ENCODE peak calls at places on chromosomes 11 and 22, in five cellular contexts. B is psoas muscle, Q is cardiac muscle cell, Y is fibroblast of lung, O is IMR-90. P is an unnamed sample.

GRCh38 chr11:126282742-126283591 is at the start of gene TIRAP:
- DNase-seq in O (peak; percentile 42), Q (peak; percentile 63), Y (peak; percentile 61), B (peak; percentile 86), P (peak; percentile 79)

GRCh38 chr22:43829904-43830851 is 18.1 kb upstream of the EFCAB6 start:
- DNase-seq in Y (peak; percentile 27), Q (peak; percentile 65), B (peak; percentile 91), O (peak; percentile 54), P (peak; percentile 87)

GRCh38 chr11:75981546-75981945 is 166.5 kb downstream of the UVRAG start:
- DNase-seq in O (no peak), B (no peak), Q (no peak), Y (no peak), P (no peak)

GRCh38 chr22:37403267-37403960 is 23.9 kb downstream of the ELFN2 start:
- DNase-seq in Y (no peak), B (no peak), Q (no peak), O (no peak), P (no peak)

GRCh38 chr11:132062541-132062940 is 692.1 kb downstream of the NTM start:
- DNase-seq in Q (no peak), Y (peak; percentile 93), B (no peak), O (peak; percentile 77), P (no peak)

GRCh38 chr11:19794161-19794560 is 81.5 kb downstream of the NAV2 start:
- DNase-seq in Q (no peak), O (no peak), B (no peak), Y (no peak), P (no peak)

GRCh38 chr11:112289588-112290461 is 29.2 kb upstream of the PLET1 start:
- DNase-seq in Q (peak; percentile 69), O (peak; percentile 35), B (peak; percentile 91), Y (peak; percentile 53), P (peak; percentile 87)

GRCh38 chr22:49936973-49937757 is 18.7 kb downstream of the CRELD2 start:
- DNase-seq in Q (no peak), O (no peak), B (peak; percentile 77), Y (peak; percentile 8), P (peak; percentile 60)

GRCh38 chr22:29003975-29004646 is 57.5 kb downstream of the C22orf31 start:
- DNase-seq in O (no peak), Q (no peak), Y (no peak), B (no peak), P (no peak)

GRCh38 chr11:45104006-45104789 is 42.2 kb upstream of the PRDM11 start:
- DNase-seq in B (no peak), O (no peak), Y (no peak), Q (no peak), P (no peak)

GRCh38 chr11:3796796-3797328 is 492 bp downstream of the NUP98 start:
- DNase-seq in B (no peak), Q (no peak), O (no peak), Y (no peak), P (no peak)

GRCh38 chr11:101583180-101584128 is at the start of gene TRPC6:
- DNase-seq in Q (peak; percentile 6), B (peak; percentile 54), Y (peak; percentile 11), O (peak; percentile 47), P (peak; percentile 14)

GRCh38 chr11:116428638-116428975 is 344.2 kb downstream of the BUD13 start:
- DNase-seq in O (no peak), B (no peak), Y (no peak), Q (no peak), P (no peak)

GRCh38 chr22:42397332-42398246 is 34.6 kb downstream of the NFAM1 start:
- DNase-seq in Q (no peak), O (no peak), Y (no peak), B (no peak), P (peak; percentile 31)

GRCh38 chr22:42401562-42402334 is 30.5 kb downstream of the NFAM1 start:
- DNase-seq in B (no peak), O (no peak), Y (no peak), Q (no peak), P (no peak)

GRCh38 chr22:42400811-42401547 is 31.2 kb downstream of the NFAM1 start:
- DNase-seq in O (no peak), B (no peak), Y (no peak), Q (no peak), P (no peak)

GRCh38 chr22:42399315-42400271 is 32.6 kb downstream of the NFAM1 start:
- DNase-seq in Q (peak; percentile 3), B (no peak), Y (no peak), O (no peak), P (peak; percentile 27)

DNA sequence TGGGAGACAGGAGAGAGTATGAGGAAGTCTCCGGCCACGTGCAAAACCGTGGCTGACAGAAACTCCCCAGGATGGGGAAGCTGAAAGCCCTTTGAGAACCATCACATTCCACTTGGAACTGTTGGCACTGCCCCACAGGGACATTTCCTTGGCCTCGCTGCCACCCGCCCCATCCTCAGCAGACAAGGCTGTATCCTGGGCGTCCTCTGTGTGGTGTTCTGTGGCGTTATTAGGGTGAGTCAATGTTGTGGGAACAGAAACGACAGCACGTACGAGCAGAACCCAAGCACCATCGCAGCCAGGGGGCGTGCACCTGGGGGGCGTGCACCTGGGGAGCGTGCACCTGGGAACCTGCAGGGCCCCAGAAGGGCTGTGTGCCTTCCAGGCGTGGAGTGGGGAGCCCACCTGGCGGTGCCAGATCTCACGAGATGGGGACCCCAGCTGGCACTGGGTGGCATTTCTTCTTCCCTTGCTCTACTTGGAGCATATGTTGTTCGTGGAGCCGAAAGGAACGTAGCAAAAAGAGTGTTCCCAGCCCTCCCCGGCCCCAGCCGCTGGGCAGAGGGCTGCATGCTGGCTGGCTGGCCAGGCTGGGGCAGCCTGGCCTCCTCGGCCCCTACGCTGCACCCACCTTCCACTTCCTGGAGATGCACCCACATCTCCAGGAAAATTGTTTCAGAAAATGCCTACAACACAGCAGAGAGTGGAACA is 35.4 kb downstream of the NFAM1 start:
- DNase-seq in Q (no peak), Y (no peak), O (no peak), B (no peak), P (no peak)
- TF ChIP-seq CTCF in Q (no peak), Y (no peak), O (no peak), B (no peak), P (no peak)

GRCh38 chr11:70826541-70826943 is 425.8 kb downstream of the SHANK2 start:
- DNase-seq in Q (peak; percentile 15), B (no peak), O (no peak), Y (no peak), P (no peak)

GRCh38 chr11:70823771-70824170 is 425.4 kb downstream of the CTTN start:
- DNase-seq in B (no peak), Y (no peak), O (no peak), Q (no peak), P (no peak)

GRCh38 chr11:70824590-70825300 is 426.4 kb downstream of the CTTN start:
- DNase-seq in O (no peak), Q (peak; percentile 5), B (no peak), Y (no peak), P (no peak)

GRCh38 chr11:70826950-70827349 is 425.4 kb downstream of the SHANK2 start:
- DNase-seq in Q (peak; percentile 6), Y (no peak), B (no peak), O (no peak), P (no peak)

GRCh38 chr11:70825893-70826540 is 426.4 kb downstream of the SHANK2 start:
- DNase-seq in Y (no peak), B (no peak), Q (no peak), O (no peak), P (no peak)
- H3K9me3 ChIP-seq in Y (no peaks in the 10 kb centered on the region), B (no peaks in the 10 kb centered on the region), Q (no peaks in the 10 kb centered on the region), O (no peaks in the 10 kb centered on the region), P (no peaks in the 10 kb centered on the region)

GRCh38 chr11:87150936-87151335 is 113.2 kb downstream of the TMEM135 start:
- DNase-seq in O (peak; percentile 26), B (no peak), Y (peak; percentile 13), Q (peak; percentile 55), P (no peak)
- TF ChIP-seq CTCF in O (no peak), B (no peak), Y (no peak), Q (no peak), P (no peak)

DNA sequence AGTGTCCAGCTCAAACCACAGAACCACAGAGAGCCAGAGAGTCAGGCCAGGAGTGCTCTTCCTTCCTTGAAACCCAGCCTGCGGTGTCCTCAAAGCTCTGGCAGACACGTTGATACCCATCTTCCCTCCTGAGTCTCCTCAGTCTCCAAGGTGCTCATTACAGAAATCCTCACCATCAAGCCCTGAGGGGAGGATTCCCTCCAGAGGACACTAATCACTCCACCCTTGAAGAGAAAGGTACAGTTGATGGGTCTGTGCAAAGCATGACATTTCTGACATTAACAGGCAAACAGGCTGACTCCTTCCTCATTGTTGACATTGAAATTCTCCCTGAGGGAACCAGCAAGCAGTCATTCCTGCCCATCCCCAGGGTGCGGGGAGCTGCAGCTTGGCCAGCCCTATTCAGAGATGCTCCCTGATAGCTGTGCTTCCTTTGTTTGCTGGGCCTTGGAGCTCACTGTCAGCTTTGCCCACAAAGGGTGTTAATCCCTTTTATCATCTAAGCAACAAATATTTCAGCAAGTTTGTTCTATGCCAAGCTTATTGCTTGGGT is 101.7 kb upstream of the CSNK2A3 start:
- DNase-seq in B (no peak), O (no peak), Y (no peak), Q (no peak), P (no peak)
- H3K9me3 ChIP-seq in B (no peaks in the 10 kb centered on the region), O (no peaks in the 10 kb centered on the region), Y (no peaks in the 10 kb centered on the region), Q (no peaks in the 10 kb centered on the region), P (no peaks in the 10 kb centered on the region)

GRCh38 chr22:42111798-42112197 is 18.8 kb downstream of the CYP2D6 start:
- DNase-seq in O (no peak), Y (no peak), Q (no peak), B (no peak), P (no peak)

GRCh38 chr22:42114721-42115120 is 15.9 kb downstream of the CYP2D6 start:
- DNase-seq in Y (no peak), O (peak; percentile 6), B (no peak), Q (peak; percentile 30), P (no peak)

GRCh38 chr22:42116848-42117424 is 13.7 kb downstream of the CYP2D6 start:
- DNase-seq in Q (peak; percentile 33), Y (no peak), O (peak; percentile 4), B (peak; percentile 67), P (no peak)
- TF ChIP-seq CTCF in Q (no peak), Y (no peak), O (no peak), B (no peak), P (no peak)

DNA sequence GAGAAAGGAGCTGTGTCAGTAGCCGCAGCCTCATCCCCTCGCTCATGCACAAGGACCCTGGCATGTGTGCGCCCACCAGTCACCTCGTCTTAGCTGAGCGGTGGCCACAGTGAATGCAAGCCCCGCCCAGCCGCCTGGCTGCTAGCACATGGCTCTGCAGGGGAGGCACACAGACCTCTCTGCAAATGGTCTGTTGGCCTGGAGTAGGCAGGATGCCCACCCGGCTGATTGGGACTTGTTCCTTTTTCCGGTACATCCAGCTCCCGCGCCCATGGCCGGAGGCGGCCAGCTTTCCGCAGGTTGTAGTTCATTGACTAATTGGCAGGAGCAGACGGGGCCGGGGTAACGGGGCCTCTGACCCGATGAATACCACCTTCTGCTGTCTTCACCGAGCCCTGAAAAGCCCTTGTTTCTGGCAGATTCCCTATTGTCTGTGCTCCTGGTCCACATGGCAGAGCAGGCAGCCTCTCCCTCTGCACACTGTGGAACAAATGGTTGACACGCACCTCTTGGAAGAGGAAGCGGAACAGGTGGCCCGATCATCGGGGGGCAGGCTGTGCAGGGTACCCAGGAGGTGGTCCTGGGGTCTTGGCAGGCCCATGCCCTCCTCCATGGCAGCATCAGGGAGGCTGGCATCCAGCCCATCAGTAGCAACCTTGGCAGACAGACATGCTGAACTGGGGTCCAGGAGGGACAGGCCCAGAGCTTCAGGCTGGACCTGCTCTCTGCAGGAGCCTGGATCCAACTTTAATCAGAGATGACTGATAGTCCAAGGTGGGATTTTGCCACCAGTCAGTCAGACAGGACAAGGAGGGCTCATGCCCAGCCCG is 1512.0 kb downstream of the BRD1 start:
- DNase-seq in O (no peak), Y (no peak), Q (no peak), B (peak; percentile 30), P (no peak)
- H3K9me3 ChIP-seq in O (peaks cover 44% of the 10 kb centered on the region), Y (no peaks in the 10 kb centered on the region), Q (no peaks in the 10 kb centered on the region), B (peaks cover 7% of the 10 kb centered on the region), P (peaks cover 24% of the 10 kb centered on the region)

GRCh38 chr11:30196400-30197206 is 34.2 kb upstream of the FSHB start:
- DNase-seq in Y (peak; percentile 20), Q (peak; percentile 68), B (no peak), O (peak; percentile 37), P (peak; percentile 44)
- TF ChIP-seq CTCF in Y (peak; percentile 64), Q (peak; percentile 91), B (peak; percentile 43), O (peak; percentile 60), P (peak; percentile 84)

P was measured in left ventricle myocardium inferior.